ENCODE peak calls at places on chromosomes 6 and 20, in nine cellular contexts. X is GM12864, S is breast epithelium, N is lower leg skin, V is suprapubic skin, T is HFFc6, A is A549, I is vagina, Q is GM12878. H is an unnamed sample.

GRCh38 chr20:63061701-63062100 is 54.9 kb upstream of the BHLHE23 start:
- DNase-seq in A (no peak), N (peak), V (peak), Q (no peak), I (no peak), S (peak), T (no peak), X (no peak), H (no peak)

GRCh38 chr20:43558412-43559146 is at the start of gene SGK2:
- DNase-seq in I (no peak), Q (no peak), T (no peak), S (no peak), A (peak), X (no peak), V (no peak), N (no peak), H (no peak)

GRCh38 chr20:47359533-47360206 is 3.2 kb upstream of the ZMYND8 start:
- DNase-seq in A (no peak), N (no peak), V (no peak), S (no peak), T (no peak), I (no peak), X (no peak), Q (no peak), H (no peak)

GRCh38 chr6:167993169-167993568 is 4.3 kb upstream of the KIF25 start:
- DNase-seq in N (peak), Q (no peak), I (no peak), S (no peak), T (no peak), V (peak), X (no peak), A (no peak), H (no peak)

GRCh38 chr6:5061152-5061551 is 24.0 kb upstream of the PPP1R3G start:
- DNase-seq in I (no peak), A (no peak), S (no peak), V (no peak), Q (no peak), T (no peak), N (no peak), X (no peak), H (no peak)

GRCh38 chr6:148464319-148465010 is 121.8 kb downstream of the SASH1 start:
- DNase-seq in A (peak), Q (peak), X (peak), S (peak), V (peak), N (peak), T (peak), I (no peak), H (peak)

GRCh38 chr6:52243282-52243893 is 912 bp downstream of the IL17F start:
- DNase-seq in V (no peak), T (no peak), S (no peak), Q (no peak), A (no peak), I (no peak), X (no peak), N (no peak), H (no peak)

GRCh38 chr6:89965441-89966249 is 71.4 kb downstream of the GJA10 start:
- DNase-seq in Q (no peak), V (no peak), A (no peak), T (no peak), S (no peak), N (no peak), I (no peak), X (no peak), H (no peak)

GRCh38 chr20:59988141-59988540 is 29.9 kb downstream of the CDH26 start:
- DNase-seq in S (peak), V (no peak), A (peak), Q (no peak), X (no peak), T (peak), I (no peak), N (no peak), H (no peak)

GRCh38 chr6:128284128-128284527 is 236.3 kb downstream of the PTPRK start:
- DNase-seq in I (no peak), T (no peak), S (no peak), N (no peak), A (no peak), Q (no peak), X (no peak), V (no peak), H (no peak)

GRCh38 chr20:56810141-56810540 is 181.0 kb downstream of the TFAP2C start:
- DNase-seq in I (no peak), N (no peak), A (no peak), Q (no peak), S (no peak), X (no peak), V (no peak), T (no peak), H (no peak)

GRCh38 chr20:2948968-2949367 is 75.7 kb downstream of the PTPRA start:
- DNase-seq in V (no peak), I (no peak), S (no peak), Q (no peak), T (no peak), A (no peak), N (no peak), X (no peak), H (no peak)

GRCh38 chr20:25278636-25279361 is 30.9 kb downstream of the PYGB start:
- DNase-seq in N (peak), I (no peak), S (peak), T (no peak), X (no peak), Q (no peak), A (no peak), V (peak), H (no peak)

GRCh38 chr6:107956586-107957164 is 1.3 kb downstream of the SEC63 start:
- DNase-seq in Q (no peak), A (peak), S (no peak), X (no peak), T (no peak), V (no peak), I (no peak), N (no peak), H (peak)

GRCh38 chr6:142695016-142695415 is 250.0 kb downstream of the HIVEP2 start:
- DNase-seq in T (no peak), X (no peak), A (no peak), I (no peak), N (no peak), Q (no peak), S (no peak), V (no peak), H (no peak)

GRCh38 chr20:25042531-25043498 is 15.1 kb downstream of the ACSS1 start:
- DNase-seq in S (no peak), N (no peak), X (peak), Q (peak), A (no peak), V (no peak), I (no peak), T (no peak), H (peak)

GRCh38 chr20:11522359-11522758 is 395.3 kb upstream of the BTBD3 start:
- DNase-seq in T (no peak), I (no peak), S (no peak), N (no peak), A (no peak), Q (no peak), X (no peak), V (no peak), H (no peak)

GRCh38 chr20:54068495-54068894 is 1.9 kb downstream of the BCAS1 start:
- DNase-seq in V (no peak), I (no peak), X (no peak), T (no peak), Q (no peak), S (no peak), A (no peak), N (no peak), H (no peak)

GRCh38 chr20:31587545-31588389 is 17.3 kb upstream of the ID1 start:
- DNase-seq in S (no peak), N (no peak), X (no peak), A (no peak), V (no peak), Q (no peak), I (no peak), T (no peak), H (peak)

GRCh38 chr6:17653198-17653881 is 53.2 kb downstream of the FAM8A1 start:
- DNase-seq in A (no peak), I (no peak), T (no peak), V (no peak), X (no peak), Q (no peak), N (no peak), S (no peak), H (no peak)

GRCh38 chr20:3876676-3877075 is 12.5 kb upstream of the PANK2 start:
- DNase-seq in A (no peak), V (no peak), Q (no peak), I (no peak), T (no peak), X (no peak), S (no peak), N (no peak), H (no peak)

GRCh38 chr6:147769496-147770087 is 261.1 kb downstream of the SAMD5 start:
- DNase-seq in V (no peak), Q (no peak), I (no peak), X (no peak), A (no peak), N (no peak), S (no peak), T (no peak), H (no peak)

GRCh38 chr6:148509152-148509571 is 166.5 kb downstream of the SASH1 start:
- DNase-seq in S (no peak), Q (no peak), N (no peak), A (no peak), T (peak), I (no peak), X (no peak), V (no peak), H (no peak)

GRCh38 chr6:15077964-15078363 is 167.9 kb upstream of the JARID2 start:
- DNase-seq in I (no peak), T (no peak), V (no peak), S (no peak), X (no peak), A (no peak), N (no peak), Q (no peak), H (no peak)

GRCh38 chr20:62117658-62118057 is 4.6 kb upstream of the LSM14B start:
- DNase-seq in I (no peak), T (no peak), Q (no peak), V (no peak), X (no peak), N (no peak), S (no peak), A (no peak), H (no peak)

GRCh38 chr20:419556-420168 is 11.6 kb downstream of the RBCK1 start:
- DNase-seq in X (no peak), N (no peak), I (no peak), S (no peak), A (no peak), V (no peak), Q (no peak), T (no peak), H (no peak)

GRCh38 chr6:80088637-80089036 is 17.8 kb upstream of the BCKDHB start:
- DNase-seq in I (no peak), S (no peak), A (no peak), T (no peak), Q (no peak), N (no peak), X (no peak), V (no peak), H (no peak)

GRCh38 chr20:37463726-37464125 is 57.3 kb upstream of the NNAT start:
- DNase-seq in T (no peak), V (no peak), X (no peak), A (no peak), N (no peak), S (no peak), Q (no peak), I (no peak), H (no peak)

GRCh38 chr6:24494726-24495515 is at the start of gene ALDH5A1:
- DNase-seq in Q (no peak), A (peak), I (no peak), V (peak), X (no peak), T (no peak), N (peak), S (peak), H (peak)

GRCh38 chr20:50313223-50313820 is 122.7 kb downstream of the CEBPB start:
- DNase-seq in V (no peak), X (no peak), N (no peak), T (peak), S (no peak), A (peak), I (no peak), Q (no peak), H (no peak)

GRCh38 chr6:5053038-5053437 is 32.1 kb upstream of the PPP1R3G start:
- DNase-seq in I (no peak), Q (no peak), N (no peak), T (no peak), S (no peak), V (no peak), A (no peak), X (no peak), H (no peak)

GRCh38 chr6:40822619-40823018 is 216.4 kb downstream of the UNC5CL start:
- DNase-seq in Q (no peak), I (no peak), X (no peak), T (peak), V (no peak), S (no peak), A (no peak), N (no peak), H (no peak)

DNA sequence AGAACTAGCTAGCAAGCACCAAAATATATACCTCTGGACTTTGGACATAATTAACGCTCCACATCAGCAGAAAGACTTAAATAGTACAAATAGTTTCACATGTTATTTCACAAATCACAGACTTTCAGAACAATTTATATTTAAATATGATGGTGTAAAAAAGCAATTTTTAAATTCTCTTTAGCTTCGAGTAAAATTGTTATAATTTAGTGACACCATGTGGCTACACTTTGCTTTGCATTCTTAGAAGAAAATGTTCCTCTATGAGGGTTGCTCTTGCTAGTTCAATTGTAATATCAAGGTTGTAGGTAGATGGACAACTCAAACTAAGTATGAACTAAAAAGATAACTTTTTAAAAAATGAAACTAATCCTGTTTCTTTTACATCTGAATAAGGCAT is 69.0 kb downstream of the BTBD9 start:
- DNase-seq in Q (no peak), I (no peak), X (no peak), N (no peak), V (no peak), T (peak), A (no peak), S (no peak), H (no peak)
- TF ChIP-seq CTCF in Q (peak), I (no peak), X (peak), N (no peak), V (no peak), T (peak), A (peak), S (no peak), H (no peak)

GRCh38 chr6:63887011-63887751 is 251.6 kb downstream of the PHF3 start:
- DNase-seq in S (no peak), A (no peak), Q (no peak), I (no peak), N (no peak), X (no peak), V (no peak), T (no peak), H (no peak)
- TF ChIP-seq CTCF in S (no peak), A (no peak), Q (no peak), I (no peak), N (no peak), X (no peak), V (no peak), T (no peak), H (no peak)

GRCh38 chr6:3838992-3839867 is 9.9 kb upstream of the FAM50B start:
- DNase-seq in S (no peak), T (peak), A (no peak), V (no peak), X (no peak), N (no peak), Q (no peak), I (peak), H (no peak)
- TF ChIP-seq CTCF in S (no peak), T (no peak), A (no peak), V (no peak), X (no peak), N (no peak), Q (no peak), I (no peak), H (no peak)

DNA sequence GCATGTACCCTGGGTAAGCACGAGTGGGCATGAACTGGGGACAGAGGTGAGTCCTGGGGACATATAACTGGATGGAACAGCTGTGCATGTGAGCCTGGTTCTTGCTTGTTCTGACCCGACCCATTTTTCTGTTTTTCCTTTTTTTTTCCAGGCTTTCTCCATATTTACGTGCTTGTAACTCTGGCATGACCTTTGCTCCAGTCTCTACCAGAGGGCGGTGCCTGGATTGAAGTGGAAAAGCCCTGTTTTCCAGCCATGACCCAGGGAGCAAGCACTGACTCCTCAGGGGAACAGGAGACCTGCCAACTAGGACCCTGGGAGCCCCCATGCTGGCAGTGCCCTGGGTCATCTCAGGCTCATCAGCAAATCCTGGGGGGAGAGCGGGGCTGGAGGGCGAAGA is 8.0 kb downstream of the TRAF3IP2 start:
- DNase-seq in Q (no peak), S (no peak), N (no peak), T (no peak), X (no peak), V (no peak), I (no peak), A (no peak), H (no peak)
- TF ChIP-seq CTCF in Q (no peak), S (no peak), N (no peak), T (no peak), X (no peak), V (no peak), I (no peak), A (no peak), H (no peak)

H was measured in GM20000.